ENCODE peak calls at places on chromosomes 6 and 20, in six cellular contexts. Q is upper lobe of right lung, V is cardiac fibroblast, C is psoas muscle, W is breast epithelium, P is cardiac muscle cell. Z is an unnamed sample.

GRCh38 chr6:28980797-28981390 is 24.2 kb downstream of the ZNF311 start:
- DNase-seq in Q (no peak), V (peak), C (peak), W (peak), P (peak), Z (peak)

GRCh38 chr6:101458341-101458740 is 64.8 kb downstream of the GRIK2 start:
- DNase-seq in Q (no peak), V (no peak), C (no peak), W (no peak), P (peak), Z (peak)

GRCh38 chr20:64114356-64114971 is 7.1 kb upstream of the NPBWR2 start:
- DNase-seq in Q (peak), V (no peak), C (peak), W (no peak), P (no peak), Z (no peak)

GRCh38 chr6:142225115-142225514 is 76.7 kb upstream of the ADGRG6 start:
- DNase-seq in Q (no peak), V (no peak), C (no peak), W (no peak), P (no peak), Z (no peak)

GRCh38 chr6:14622135-14622534 is 504.6 kb downstream of the CD83 start:
- DNase-seq in Q (no peak), V (no peak), C (no peak), W (no peak), P (no peak), Z (no peak)

GRCh38 chr6:121849477-121849876 is 414.0 kb downstream of the GJA1 start:
- DNase-seq in Q (no peak), V (peak), C (no peak), W (peak), P (peak), Z (peak)

GRCh38 chr6:19492631-19493030 is 344.5 kb upstream of the ID4 start:
- DNase-seq in Q (no peak), V (no peak), C (no peak), W (no peak), P (no peak), Z (no peak)

GRCh38 chr6:33822575-33823395 is 19.0 kb upstream of the MLN start:
- DNase-seq in Q (no peak), V (peak), C (no peak), W (no peak), P (peak), Z (peak)

GRCh38 chr20:40160151-40160550 is 528.9 kb downstream of the MAFB start:
- DNase-seq in Q (peak), V (peak), C (peak), W (peak), P (peak), Z (peak)

GRCh38 chr6:124792386-124792785 is 169.9 kb upstream of the RNF217 start:
- DNase-seq in Q (no peak), V (no peak), C (no peak), W (no peak), P (no peak), Z (no peak)

GRCh38 chr6:124798942-124799496 is 163.2 kb upstream of the RNF217 start:
- DNase-seq in Q (no peak), V (peak), C (no peak), W (no peak), P (no peak), Z (peak)

GRCh38 chr6:124799638-124800037 is 162.6 kb upstream of the RNF217 start:
- DNase-seq in Q (no peak), V (no peak), C (no peak), W (no peak), P (no peak), Z (no peak)

GRCh38 chr6:124793406-124793805 is 168.8 kb upstream of the RNF217 start:
- DNase-seq in Q (no peak), V (no peak), C (no peak), W (no peak), P (no peak), Z (no peak)

GRCh38 chr6:124795879-124796838 is 166.1 kb upstream of the RNF217 start:
- DNase-seq in Q (no peak), V (peak), C (peak), W (peak), P (peak), Z (peak)
- TF ChIP-seq CTCF in Q (peak), V (peak), C (peak), W (peak), P (peak), Z (peak)

GRCh38 chr6:79632580-79632979 is 1.5 kb downstream of the SH3BGRL2 start:
- DNase-seq in Q (no peak), V (no peak), C (no peak), W (no peak), P (no peak), Z (no peak)
- H3K4me3 ChIP-seq in Q (peak), V (no peak), C (peak), W (peak), P (peak), Z (no peak)

GRCh38 chr20:45484676-45485075 is 15.1 kb downstream of the WFDC2 start:
- DNase-seq in Q (no peak), V (no peak), C (no peak), W (no peak), P (no peak), Z (no peak)

GRCh38 chr20:45485388-45485787 is 15.8 kb downstream of the WFDC2 start:
- DNase-seq in Q (no peak), V (no peak), C (no peak), W (no peak), P (no peak), Z (no peak)

GRCh38 chr20:45489083-45489531 is 19.6 kb downstream of the WFDC2 start:
- DNase-seq in Q (no peak), V (no peak), C (no peak), W (no peak), P (no peak), Z (peak)

GRCh38 chr20:45487231-45487635 is 17.7 kb downstream of the WFDC2 start:
- DNase-seq in Q (peak), V (no peak), C (no peak), W (no peak), P (no peak), Z (no peak)
- TF ChIP-seq CTCF in Q (no peak), V (no peak), C (no peak), W (no peak), P (peak), Z (no peak)

DNA sequence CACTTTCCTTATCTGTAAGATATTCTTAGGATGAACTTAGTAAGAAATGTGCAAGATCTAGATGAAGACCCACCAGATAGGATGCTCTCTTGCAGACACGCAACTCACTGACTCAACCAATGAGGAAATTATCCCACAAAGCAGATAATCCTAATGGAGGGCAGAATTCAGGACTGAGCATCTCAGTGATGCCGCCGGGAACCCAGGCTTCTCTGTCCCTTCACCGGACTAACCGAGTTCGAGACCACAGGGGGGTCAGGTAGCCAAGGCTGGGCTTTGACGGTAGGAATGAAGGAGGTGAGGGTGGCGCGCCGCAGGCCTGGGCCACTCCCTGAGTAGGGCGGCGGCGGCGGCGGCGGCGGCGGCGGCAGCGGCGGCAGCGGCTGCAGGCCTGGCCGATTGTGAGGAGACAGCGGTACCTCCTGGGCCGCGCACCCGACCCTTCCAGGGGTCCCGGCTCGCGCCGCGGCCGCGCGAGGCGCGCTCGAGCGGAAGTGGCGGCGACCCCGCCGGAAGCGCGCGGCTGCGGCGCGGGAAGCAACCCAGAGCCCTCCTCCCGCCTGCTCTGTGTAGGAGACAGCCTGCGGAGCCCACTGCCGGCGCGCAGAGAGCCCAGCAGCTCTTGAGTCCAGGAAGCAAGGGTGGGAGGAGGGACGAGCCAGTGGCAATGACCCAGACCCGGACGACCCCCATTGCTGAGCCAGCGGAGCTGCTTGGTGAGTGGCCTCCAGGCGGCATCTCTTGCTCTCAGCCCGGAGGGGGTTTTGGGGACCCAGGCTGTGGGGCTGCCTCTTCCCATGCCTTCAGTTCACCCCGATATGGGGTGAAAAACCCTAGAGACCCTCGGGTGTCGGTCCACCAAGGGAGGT is at the start of gene KHDC1:
- DNase-seq in Q (peak), V (peak), C (peak), W (no peak), P (peak), Z (peak)
- H3K4me3 ChIP-seq in Q (peak), V (peak), C (peak), W (peak), P (peak), Z (peak)

GRCh38 chr6:92122746-92123145 is 1296.6 kb downstream of the EPHA7 start:
- DNase-seq in Q (no peak), V (no peak), C (no peak), W (no peak), P (peak), Z (no peak)
- TF ChIP-seq CTCF in Q (peak), V (no peak), C (peak), W (no peak), P (no peak), Z (no peak)

GRCh38 chr20:1491891-1492642 is 847 bp upstream of the SIRPB2 start:
- DNase-seq in Q (no peak), V (peak), C (no peak), W (no peak), P (peak), Z (no peak)

GRCh38 chr20:1489764-1490436 is 1.3 kb downstream of the SIRPB2 start:
- DNase-seq in Q (no peak), V (peak), C (no peak), W (no peak), P (no peak), Z (no peak)

GRCh38 chr20:1491281-1491840 is at the start of gene SIRPB2:
- DNase-seq in Q (peak), V (peak), C (no peak), W (no peak), P (peak), Z (no peak)

GRCh38 chr20:1489328-1489727 is 1.9 kb downstream of the SIRPB2 start:
- DNase-seq in Q (no peak), V (no peak), C (no peak), W (no peak), P (no peak), Z (no peak)

DNA sequence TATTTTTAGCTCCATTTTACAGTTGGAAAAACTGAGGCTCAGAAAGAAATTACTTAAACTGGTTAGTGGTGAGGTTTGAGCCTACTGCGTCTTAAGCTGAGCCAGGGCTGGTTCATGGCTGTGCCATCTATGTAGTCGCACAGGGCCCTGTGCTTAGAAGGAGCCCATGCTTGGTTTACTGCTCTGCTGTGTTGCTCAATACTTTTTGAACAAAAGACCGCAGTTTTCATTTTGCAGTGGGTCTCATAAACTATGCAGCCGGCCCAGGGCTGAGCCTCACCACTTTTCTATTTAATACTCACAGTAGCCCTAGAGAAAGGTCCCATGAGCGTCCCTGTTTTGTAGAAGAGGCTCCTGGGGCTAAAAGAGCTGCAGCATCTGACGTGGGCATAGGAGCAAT is 577 bp downstream of the SIRPB2 start:
- DNase-seq in Q (no peak), V (no peak), C (no peak), W (no peak), P (no peak), Z (no peak)
- H3K4me3 ChIP-seq in Q (peak), V (no peak), C (peak), W (peak), P (no peak), Z (no peak)

DNA sequence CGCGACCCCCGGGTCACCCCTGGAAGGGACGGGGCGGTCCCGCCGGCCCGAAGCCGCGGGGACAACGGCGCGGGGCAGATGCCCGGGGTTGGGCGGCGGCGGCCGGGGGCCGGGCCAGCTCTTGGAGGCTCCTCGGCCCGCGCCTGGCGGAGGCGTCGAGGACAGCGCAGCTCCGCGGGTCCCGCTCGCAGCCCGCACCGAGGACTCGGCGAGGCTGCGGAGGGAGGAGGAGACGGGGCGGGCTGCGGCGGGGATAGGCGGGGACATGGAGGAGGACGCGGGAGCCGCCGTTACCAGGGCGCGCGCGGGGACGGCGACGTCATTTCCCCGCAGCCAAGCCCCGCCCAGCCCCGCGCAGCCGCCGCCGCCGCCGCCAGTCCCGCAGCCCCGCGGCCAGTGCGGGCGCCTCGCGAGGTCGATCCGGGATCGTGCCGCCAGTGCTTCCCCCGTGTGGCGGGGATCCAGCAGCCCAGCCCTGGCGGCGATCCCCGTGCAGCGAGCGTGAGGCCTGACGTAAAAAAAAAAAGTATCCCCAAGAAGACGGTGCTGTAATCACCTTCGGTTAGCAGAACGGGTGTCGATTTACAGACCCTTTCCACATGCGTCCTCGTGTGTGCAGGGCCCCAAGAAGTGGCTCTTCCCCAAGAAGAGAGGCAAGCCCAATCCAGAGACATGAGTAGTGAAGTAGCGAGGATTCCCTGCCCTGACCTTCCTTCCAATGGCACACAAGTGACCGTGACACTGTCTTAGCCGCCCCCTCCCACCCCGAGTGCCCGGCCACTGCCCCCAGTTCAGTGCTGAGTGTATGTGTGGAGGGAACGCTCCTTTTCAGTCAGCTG is at the start of gene FAM184A:
- DNase-seq in Q (peak), V (peak), C (peak), W (peak), P (peak), Z (peak)
- TF ChIP-seq CTCF in Q (peak), V (peak), C (peak), W (no peak), P (peak), Z (no peak)

DNA sequence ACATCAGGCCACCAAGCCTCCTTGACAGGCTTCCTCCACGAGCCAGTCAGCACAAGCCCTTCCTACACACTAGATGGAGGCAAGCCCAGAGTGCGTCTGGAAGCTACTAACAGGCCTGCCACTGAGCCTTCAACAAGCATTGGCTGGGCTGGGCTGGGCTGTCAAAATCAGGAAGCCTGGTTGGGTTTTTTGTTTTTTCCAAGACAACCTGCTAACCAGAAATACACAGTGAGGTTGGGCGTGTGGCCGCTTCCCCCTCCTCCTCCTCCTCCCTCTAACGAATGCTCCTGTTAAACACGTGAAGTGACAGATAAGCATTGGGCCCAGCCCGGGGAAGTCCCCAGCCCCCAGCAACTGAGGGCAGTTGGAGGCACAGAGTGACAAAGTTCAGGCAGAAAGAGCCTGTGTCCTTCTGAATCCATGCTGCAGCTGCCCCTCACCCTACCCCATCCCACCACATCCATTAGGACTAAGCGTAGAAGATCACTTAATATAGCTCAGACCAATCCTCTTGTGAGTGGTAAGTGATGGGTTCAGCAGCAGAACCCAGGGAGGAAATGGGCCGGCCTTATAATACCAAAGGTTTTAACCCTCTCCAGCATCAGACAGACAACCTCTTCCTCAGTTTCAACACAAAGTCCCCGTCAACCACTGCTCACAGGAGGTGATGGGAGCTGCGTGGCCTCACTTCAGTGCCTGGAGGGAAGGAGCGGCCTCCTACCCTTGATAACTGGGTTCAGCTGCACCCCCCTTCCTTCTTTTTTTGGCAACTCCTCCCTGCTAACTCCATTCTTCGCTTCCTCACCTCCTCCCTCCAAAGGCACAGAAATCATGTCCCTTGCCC is 1.1 kb downstream of the NFATC2 start:
- DNase-seq in Q (peak), V (no peak), C (peak), W (peak), P (peak), Z (peak)
- H3K4me3 ChIP-seq in Q (peak), V (no peak), C (peak), W (peak), P (peak), Z (no peak)

GRCh38 chr6:32332433-32332832 is 39.3 kb downstream of the TSBP1 start:
- DNase-seq in Q (no peak), V (no peak), C (no peak), W (no peak), P (peak), Z (no peak)

GRCh38 chr6:32340242-32340641 is 31.5 kb downstream of the TSBP1 start:
- DNase-seq in Q (no peak), V (no peak), C (no peak), W (no peak), P (no peak), Z (no peak)

DNA sequence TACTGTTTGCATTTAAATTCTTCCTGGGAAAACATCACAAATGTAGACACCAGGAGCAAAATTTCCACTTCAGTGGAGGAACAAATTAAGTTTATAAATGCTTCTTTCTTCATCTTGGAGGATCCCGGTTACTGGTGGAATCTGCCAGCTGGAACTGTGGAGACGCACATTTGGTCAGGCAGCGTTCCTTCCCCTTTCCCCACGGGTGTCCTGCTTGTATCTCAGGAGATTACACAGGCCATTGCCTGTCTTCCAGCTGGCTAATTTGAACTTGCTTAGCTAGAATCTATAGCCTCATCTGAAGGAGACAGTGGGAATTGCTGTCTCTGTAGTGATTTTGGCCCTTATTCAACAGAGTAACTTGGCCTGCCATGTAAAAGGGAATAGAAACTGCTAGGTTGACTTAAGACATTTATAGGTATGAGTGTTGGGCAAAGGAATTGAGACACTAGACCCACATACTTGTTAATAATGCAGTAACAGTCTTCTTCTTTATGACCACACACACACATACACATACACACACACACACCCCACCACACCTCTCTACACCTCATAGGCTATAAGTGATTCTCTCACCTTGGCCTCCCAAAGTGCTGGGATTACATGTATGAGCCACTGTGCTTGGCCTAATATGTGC is 34.4 kb downstream of the TSBP1 start:
- DNase-seq in Q (no peak), V (no peak), C (no peak), W (no peak), P (no peak), Z (no peak)
- TF ChIP-seq CTCF in Q (no peak), V (no peak), C (no peak), W (no peak), P (no peak), Z (no peak)

GRCh38 chr6:2768696-2769095 is 3.5 kb downstream of the WRNIP1 start:
- DNase-seq in Q (no peak), V (no peak), C (no peak), W (no peak), P (no peak), Z (no peak)
- H3K4me3 ChIP-seq in Q (peak), V (peak), C (peak), W (no peak), P (no peak), Z (no peak)

Z was measured in fibroblast of mammary gland.